ENCODE peak calls at places on chromosomes 4 and X, in four cellular contexts. I is K562, D is H1, E is HepG2. C is an unnamed sample.

GRCh38 chr4:143363332-143363731 is 26.7 kb downstream of the GAB1 start:
- DNase-seq in I (no peak), D (no peak), E (no peak), C (no peak)

GRCh38 chr4:94960703-94961102 is 202.9 kb downstream of the BMPR1B start:
- DNase-seq in I (no peak), D (no peak), E (no peak), C (no peak)

GRCh38 chr4:96483308-96484030 is 643.6 kb downstream of the PDHA2 start:
- DNase-seq in I (no peak), D (peak; percentile 29), E (no peak), C (no peak)

GRCh38 chr4:5678977-5679376 is 29.4 kb downstream of the EVC2 start:
- DNase-seq in I (no peak), D (no peak), E (no peak), C (no peak)

GRCh38 chrX:72676465-72676864 is 37.6 kb downstream of the PHKA1 start:
- DNase-seq in I (no peak), D (no peak), E (no peak), C (no peak)

GRCh38 chr4:116885579-116885978 is 199.8 kb downstream of the TRAM1L1 start:
- DNase-seq in I (no peak), D (no peak), E (no peak), C (peak; percentile 1)

GRCh38 chr4:71272976-71273375 is 65.8 kb upstream of the SLC4A4 start:
- DNase-seq in I (no peak), D (no peak), E (no peak), C (no peak)

GRCh38 chr4:15888515-15888914 is 50.0 kb downstream of the FGFBP1 start:
- DNase-seq in I (no peak), D (no peak), E (no peak), C (no peak)

GRCh38 chr4:5824635-5825034 is 68.3 kb downstream of the CRMP1 start:
- DNase-seq in I (peak; percentile 44), D (no peak), E (peak; percentile 18), C (peak; percentile 57)

GRCh38 chr4:7392438-7393374 is 42.0 kb downstream of the PSAPL1 start:
- DNase-seq in I (no peak), D (no peak), E (no peak), C (peak; percentile 8)

GRCh38 chr4:53273726-53274125 is 92.1 kb downstream of the SCFD2 start:
- DNase-seq in I (no peak), D (no peak), E (no peak), C (no peak)

GRCh38 chr4:154707877-154708276 is 35.9 kb upstream of the LRAT start:
- DNase-seq in I (no peak), D (no peak), E (no peak), C (no peak)

GRCh38 chr4:152094851-152095700 is 334.3 kb upstream of the GATB start:
- DNase-seq in I (no peak), D (no peak), E (no peak), C (no peak)

GRCh38 chr4:112287258-112287873 is 1.7 kb upstream of the TIFA start:
- DNase-seq in I (no peak), D (no peak), E (no peak), C (no peak)

DNA sequence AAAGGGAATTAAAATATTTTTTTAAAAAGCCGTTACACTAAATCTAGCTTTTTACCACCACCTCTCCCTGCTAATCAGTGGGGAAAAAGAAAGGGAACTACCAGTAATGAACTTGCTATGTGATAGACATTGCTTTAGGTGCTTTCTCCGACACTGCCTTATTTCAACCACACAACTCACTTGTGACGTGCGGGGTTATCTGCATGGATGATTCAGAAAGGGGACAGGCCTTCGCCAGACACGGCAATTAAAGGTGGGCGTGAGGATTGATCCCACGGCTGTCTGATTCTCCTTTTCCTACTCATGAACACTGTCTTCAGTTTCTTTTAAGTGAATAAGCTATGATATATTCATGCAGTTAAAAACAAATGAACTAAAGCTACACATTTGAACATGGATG is 882 bp upstream of the CXCR3 start:
- DNase-seq in I (no peak), D (no peak), E (no peak), C (no peak)
- TF ChIP-seq GABPA in I (no peak), D (no peak), E (no peak), C (no peak)

GRCh38 chr4:30856795-30857564 is 136.8 kb downstream of the PCDH7 start:
- DNase-seq in I (no peak), D (no peak), E (no peak), C (no peak)

GRCh38 chr4:30855232-30855631 is 135.1 kb downstream of the PCDH7 start:
- DNase-seq in I (no peak), D (no peak), E (no peak), C (no peak)

GRCh38 chr4:30854566-30854965 is 134.4 kb downstream of the PCDH7 start:
- DNase-seq in I (no peak), D (no peak), E (no peak), C (no peak)
- H3K4me2 ChIP-seq in I (no peak overlapping the region), D (no peak overlapping the region), E (no peak overlapping the region), C (no peak overlapping the region)

DNA sequence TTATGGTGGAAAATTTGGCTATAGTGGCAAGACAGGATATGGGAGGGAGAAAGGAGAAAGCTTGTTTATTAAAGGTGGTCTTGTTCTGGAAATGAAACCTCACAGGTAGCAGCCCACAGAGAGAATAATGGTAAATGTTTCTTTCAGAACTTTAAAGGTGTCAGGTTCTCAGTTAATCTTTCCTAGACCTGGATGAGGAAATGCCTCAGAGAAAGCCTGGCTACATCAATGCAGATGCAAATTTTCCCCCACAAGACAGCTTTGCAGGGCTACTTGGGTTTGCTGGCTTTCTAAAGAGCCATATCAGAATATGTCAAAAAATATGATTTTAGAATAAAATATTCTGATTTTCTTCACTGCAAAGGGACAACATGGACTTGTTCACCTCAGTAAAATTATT is 715.0 kb downstream of the FAM133A start:
- DNase-seq in I (no peak), D (no peak), E (no peak), C (no peak)
- TF ChIP-seq GABPA in I (no peak), D (no peak), E (no peak), C (no peak)

GRCh38 chr4:3387943-3388348 is 53.8 kb upstream of the HGFAC start:
- DNase-seq in I (no peak), D (no peak), E (no peak), C (peak; percentile 44)
- H3K4me2 ChIP-seq in I (no peak overlapping the region), D (no peak overlapping the region), E (no peak overlapping the region), C (no peak overlapping the region)

GRCh38 chr4:56099378-56099786 is 150.6 kb downstream of the CEP135 start:
- DNase-seq in I (no peak), D (no peak), E (no peak), C (no peak)

GRCh38 chr4:56106755-56107154 is 158.0 kb downstream of the CEP135 start:
- DNase-seq in I (no peak), D (no peak), E (no peak), C (peak; percentile 44)

GRCh38 chr4:56104188-56104587 is 155.4 kb downstream of the CEP135 start:
- DNase-seq in I (no peak), D (no peak), E (peak; percentile 70), C (no peak)

GRCh38 chr4:56106180-56106579 is 157.4 kb downstream of the CEP135 start:
- DNase-seq in I (no peak), D (no peak), E (no peak), C (no peak)

DNA sequence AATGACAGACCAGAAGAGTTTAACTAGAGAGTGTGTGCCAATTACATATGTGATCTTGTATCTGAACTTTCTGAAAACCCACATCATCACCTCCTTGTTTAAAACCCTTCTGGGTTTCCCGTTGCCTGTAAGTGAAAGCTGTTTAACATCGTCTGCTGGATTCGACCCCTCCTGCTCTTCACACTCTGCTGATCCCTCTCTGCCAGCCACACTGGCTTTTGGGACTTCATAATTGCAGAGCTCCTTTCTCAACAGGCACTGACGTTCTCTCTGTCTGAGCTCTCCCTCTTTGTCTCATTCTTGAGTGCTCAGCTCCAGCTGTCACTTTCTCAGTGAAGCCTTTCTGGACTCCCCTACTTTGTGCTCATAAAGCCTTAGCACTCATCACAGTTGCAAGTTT is 153.8 kb downstream of the CEP135 start:
- DNase-seq in I (no peak), D (no peak), E (no peak), C (no peak)
- TF ChIP-seq GABPA in I (no peak), D (no peak), E (no peak), C (no peak)

GRCh38 chr4:170015285-170015684 is 10.9 kb downstream of the MFAP3L start:
- DNase-seq in I (no peak), D (no peak), E (no peak), C (no peak)

GRCh38 chr4:170011921-170012628 is 14.1 kb downstream of the MFAP3L start:
- DNase-seq in I (no peak), D (no peak), E (no peak), C (no peak)

GRCh38 chr4:170012629-170012958 is 13.6 kb downstream of the MFAP3L start:
- DNase-seq in I (no peak), D (no peak), E (no peak), C (no peak)

GRCh38 chr4:170017252-170017651 is 8.9 kb downstream of the MFAP3L start:
- DNase-seq in I (no peak), D (no peak), E (no peak), C (no peak)

GRCh38 chr4:170014359-170015008 is 11.7 kb downstream of the MFAP3L start:
- DNase-seq in I (no peak), D (no peak), E (no peak), C (peak; percentile 11)
- H3K4me2 ChIP-seq in I (no peak overlapping the region), D (no peak overlapping the region), E (no peak overlapping the region), C (peak overlapping the region; percentile 41)

DNA sequence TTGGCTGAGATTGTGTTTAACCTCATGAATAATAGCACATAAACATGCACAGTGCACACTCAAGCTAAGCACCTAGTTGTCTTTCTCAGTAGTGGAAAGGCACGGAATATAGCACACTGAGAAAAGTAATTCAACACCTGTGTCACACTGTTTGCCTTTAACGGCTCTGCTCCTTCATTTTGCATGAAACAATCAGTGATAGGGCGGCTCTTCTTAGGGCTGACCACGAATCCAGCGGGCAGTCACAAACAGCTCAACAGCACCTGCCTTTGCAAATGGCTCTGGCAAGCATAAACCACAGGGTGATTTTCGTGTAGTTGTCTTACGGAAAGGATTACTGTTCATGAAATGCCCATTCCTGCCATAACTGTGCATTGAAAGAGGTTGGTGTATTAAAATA is 954.0 kb upstream of the TENM3 start:
- DNase-seq in I (no peak), D (no peak), E (no peak), C (no peak)
- TF ChIP-seq GABPA in I (no peak), D (no peak), E (no peak), C (no peak)

DNA sequence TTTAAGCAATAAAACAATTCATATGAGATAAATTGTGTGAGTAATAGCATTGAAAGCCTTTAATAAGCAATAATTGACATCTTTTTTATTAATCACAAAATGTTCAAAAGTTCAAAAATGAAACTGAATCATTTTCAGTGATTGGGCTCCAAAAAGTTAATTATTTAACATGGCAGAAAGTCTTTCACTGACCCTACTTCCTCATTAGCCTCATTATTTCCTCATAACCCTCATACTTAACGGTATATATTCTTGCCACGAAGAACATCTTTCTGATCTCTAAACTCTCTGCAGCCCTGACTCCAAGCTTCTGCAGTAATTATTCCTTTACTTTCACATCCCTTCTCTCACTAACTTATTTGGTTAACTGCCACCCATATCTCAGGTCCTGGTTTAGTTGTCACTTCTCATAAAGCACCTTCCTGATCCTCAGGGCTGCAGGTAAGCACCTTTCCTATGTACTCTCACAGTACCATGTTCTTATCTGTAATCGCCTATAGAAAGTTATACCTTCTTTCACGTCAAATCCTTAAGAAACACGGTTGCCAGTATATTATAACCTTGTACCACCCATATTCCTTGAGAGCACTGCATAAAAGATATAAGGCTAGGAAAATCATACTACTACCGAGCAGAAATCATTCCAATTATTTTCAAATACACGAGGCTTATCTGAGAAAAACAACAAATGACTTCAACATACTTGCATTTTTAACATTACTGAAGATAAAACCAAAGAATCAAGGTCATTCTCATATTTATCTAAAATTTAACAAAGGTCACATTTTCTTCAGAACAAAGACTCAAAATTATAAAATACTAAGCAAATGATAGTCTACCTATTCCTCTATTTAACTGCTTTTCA is 72.2 kb downstream of the PPP3CA start:
- DNase-seq in I (no peak), D (no peak), E (no peak), C (no peak)
- H3K4me2 ChIP-seq in I (no peak overlapping the region), D (no peak overlapping the region), E (no peak overlapping the region), C (no peak overlapping the region)

GRCh38 chr4:26862381-26862915 is 1.8 kb downstream of the STIM2 start:
- DNase-seq in I (no peak), D (no peak), E (no peak), C (no peak)
- TF ChIP-seq GABPA in I (no peak), D (no peak), E (no peak), C (no peak)

C was measured in SK-N-SH.